ENCODE peak calls at places on chromosomes 4 and X, in four cellular contexts. One of them, this sample, is unnamed.

GRCh38 chrX:71143508-71143907 is 1.1 kb upstream of the NLGN3 start:
- DNase-seq in psoas muscle: no peak
- DNase-seq in lung: no peak
- DNase-seq in H1: no peak
- DNase-seq in this sample: peak

GRCh38 chr4:145679991-145680455 is at the start of gene C4orf51:
- DNase-seq in psoas muscle: no peak
- DNase-seq in lung: peak
- DNase-seq in H1: no peak
- DNase-seq in this sample: peak

GRCh38 chr4:15702941-15703403 is at the start of gene BST1:
- DNase-seq in lung: peak
- DNase-seq in psoas muscle: peak
- DNase-seq in H1: no peak
- DNase-seq in this sample: peak

GRCh38 chr4:123046096-123046495 is 123.7 kb upstream of the NUDT6 start:
- DNase-seq in lung: no peak
- DNase-seq in H1: no peak
- DNase-seq in psoas muscle: no peak
- DNase-seq in this sample: no peak

GRCh38 chr4:41287005-41287404 is 30.3 kb downstream of the UCHL1 start:
- DNase-seq in psoas muscle: no peak
- DNase-seq in H1: no peak
- DNase-seq in lung: no peak
- DNase-seq in this sample: peak

GRCh38 chr4:71449878-71450277 is 111.1 kb downstream of the SLC4A4 start:
- DNase-seq in lung: no peak
- DNase-seq in psoas muscle: no peak
- DNase-seq in H1: no peak
- DNase-seq in this sample: no peak

GRCh38 chrX:2894885-2895292 is 34.2 kb downstream of the ARSD start:
- DNase-seq in psoas muscle: no peak
- DNase-seq in H1: no peak
- DNase-seq in lung: peak
- DNase-seq in this sample: peak

GRCh38 chrX:119292445-119292844 is 56.4 kb downstream of the PGRMC1 start:
- DNase-seq in psoas muscle: no peak
- DNase-seq in H1: no peak
- DNase-seq in lung: no peak
- DNase-seq in this sample: peak

GRCh38 chr4:107801766-107802211 is 22.9 kb upstream of the SGMS2 start:
- DNase-seq in lung: peak
- DNase-seq in H1: no peak
- DNase-seq in psoas muscle: no peak
- DNase-seq in this sample: no peak

GRCh38 chr4:85968945-85969830 is 390.7 kb downstream of the MAPK10 start:
- DNase-seq in H1: no peak
- DNase-seq in lung: no peak
- DNase-seq in psoas muscle: no peak
- DNase-seq in this sample: peak

GRCh38 chr4:162931257-162931648 is 235.4 kb downstream of the NAF1 start:
- DNase-seq in psoas muscle: no peak
- DNase-seq in lung: no peak
- DNase-seq in H1: no peak
- DNase-seq in this sample: no peak

GRCh38 chr4:7778524-7779193 is 161.0 kb downstream of the AFAP1 start:
- DNase-seq in lung: no peak
- DNase-seq in H1: no peak
- DNase-seq in psoas muscle: no peak
- DNase-seq in this sample: peak

GRCh38 chr4:147578057-147578476 is 39.1 kb upstream of the TMEM184C start:
- DNase-seq in H1: no peak
- DNase-seq in psoas muscle: no peak
- DNase-seq in lung: no peak
- DNase-seq in this sample: peak

GRCh38 chrX:20372533-20372932 is 105.8 kb upstream of the RPS6KA3 start:
- DNase-seq in psoas muscle: no peak
- DNase-seq in lung: no peak
- DNase-seq in H1: no peak
- DNase-seq in this sample: peak

GRCh38 chrX:43573441-43574015 is 82.6 kb upstream of the MAOA start:
- DNase-seq in lung: no peak
- DNase-seq in psoas muscle: no peak
- DNase-seq in H1: no peak
- DNase-seq in this sample: peak

GRCh38 chr4:16897351-16897750 is 1.1 kb downstream of the LDB2 start:
- DNase-seq in psoas muscle: no peak
- DNase-seq in lung: no peak
- DNase-seq in H1: no peak
- DNase-seq in this sample: peak

GRCh38 chr4:66357316-66357715 is 687.0 kb upstream of the EPHA5 start:
- DNase-seq in H1: no peak
- DNase-seq in psoas muscle: no peak
- DNase-seq in lung: no peak
- DNase-seq in this sample: peak

GRCh38 chr4:94571301-94571700 is 119.6 kb downstream of the PDLIM5 start:
- DNase-seq in psoas muscle: no peak
- DNase-seq in lung: no peak
- DNase-seq in H1: no peak
- DNase-seq in this sample: no peak

GRCh38 chrX:149494844-149495565 is 10.1 kb downstream of the IDS start:
- DNase-seq in H1: no peak
- DNase-seq in lung: peak
- DNase-seq in psoas muscle: no peak
- DNase-seq in this sample: peak

GRCh38 chrX:10186355-10186754 is 29.6 kb downstream of the CLCN4 start:
- DNase-seq in lung: no peak
- DNase-seq in psoas muscle: peak
- DNase-seq in H1: no peak
- DNase-seq in this sample: no peak

GRCh38 chrX:79592259-79592658 is 225.1 kb upstream of the ITM2A start:
- DNase-seq in psoas muscle: no peak
- DNase-seq in lung: no peak
- DNase-seq in H1: no peak
- DNase-seq in this sample: no peak
- TF ChIP-seq CTCF in psoas muscle: no peak
- TF ChIP-seq CTCF in lung: no peak
- TF ChIP-seq CTCF in H1: no peak
- TF ChIP-seq CTCF in this sample: no peak

DNA sequence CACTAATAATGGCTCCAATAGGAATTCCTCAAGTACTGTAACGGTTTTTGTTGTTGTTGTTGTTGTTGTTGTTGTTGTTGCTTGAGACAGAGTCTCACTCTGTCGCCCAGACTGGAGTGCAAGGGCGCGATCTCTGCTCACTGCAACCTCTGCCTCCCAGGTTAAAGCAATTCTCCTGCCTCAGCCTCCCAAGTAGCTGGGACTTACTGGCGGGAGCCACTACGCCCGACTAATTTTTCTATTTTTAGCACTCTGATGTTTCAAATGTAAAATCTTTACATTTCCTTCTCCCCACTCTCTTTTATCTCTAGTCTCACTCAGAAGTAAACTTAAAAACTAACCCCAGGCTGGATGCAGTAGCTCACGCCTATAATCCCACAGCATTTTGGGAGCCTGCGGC is 8.0 kb downstream of the ANKRD17 start:
- DNase-seq in lung: no peak
- DNase-seq in psoas muscle: no peak
- DNase-seq in H1: no peak
- DNase-seq in this sample: no peak
- H3K4me3 ChIP-seq in lung: no peak
- H3K4me3 ChIP-seq in psoas muscle: no peak
- H3K4me3 ChIP-seq in H1: no peak
- H3K4me3 ChIP-seq in this sample: no peak

GRCh38 chr4:160193787-160194186 is 1090.9 kb downstream of the RAPGEF2 start:
- DNase-seq in H1: no peak
- DNase-seq in psoas muscle: no peak
- DNase-seq in lung: no peak
- DNase-seq in this sample: no peak
- TF ChIP-seq CTCF in H1: no peak
- TF ChIP-seq CTCF in psoas muscle: no peak
- TF ChIP-seq CTCF in lung: no peak
- TF ChIP-seq CTCF in this sample: no peak

DNA sequence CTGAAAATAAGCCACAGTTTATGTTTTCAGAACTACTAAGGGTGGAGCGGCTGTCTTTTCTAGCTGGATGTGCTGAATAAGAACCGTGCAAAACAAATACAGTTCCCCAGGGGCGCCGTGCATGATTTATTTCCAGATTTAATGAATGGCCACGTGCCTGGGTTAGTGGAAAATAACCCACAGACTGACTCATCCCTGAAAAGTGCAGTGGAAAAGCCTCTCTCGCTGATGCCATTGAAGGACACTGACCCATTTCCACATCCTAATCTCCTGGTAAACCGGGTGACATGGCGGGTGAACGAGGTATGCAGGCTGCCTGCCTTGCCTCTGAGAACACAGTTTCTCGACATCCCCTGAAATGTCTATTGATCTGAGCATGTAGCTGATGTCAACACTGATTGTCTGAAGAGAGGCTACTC is 77.1 kb upstream of the SCOC start:
- DNase-seq in H1: no peak
- DNase-seq in lung: peak
- DNase-seq in psoas muscle: peak
- DNase-seq in this sample: peak
- H3K4me3 ChIP-seq in H1: no peak
- H3K4me3 ChIP-seq in lung: no peak
- H3K4me3 ChIP-seq in psoas muscle: no peak
- H3K4me3 ChIP-seq in this sample: no peak

GRCh38 chr4:176784816-176785215 is 7.9 kb downstream of the VEGFC start:
- DNase-seq in lung: no peak
- DNase-seq in psoas muscle: no peak
- DNase-seq in H1: no peak
- DNase-seq in this sample: peak
- TF ChIP-seq CTCF in lung: no peak
- TF ChIP-seq CTCF in psoas muscle: no peak
- TF ChIP-seq CTCF in H1: no peak
- TF ChIP-seq CTCF in this sample: no peak

GRCh38 chr4:74433541-74434172 is 11.3 kb upstream of the AREG start:
- DNase-seq in psoas muscle: no peak
- DNase-seq in H1: no peak
- DNase-seq in lung: no peak
- DNase-seq in this sample: peak
- H3K4me3 ChIP-seq in psoas muscle: no peak
- H3K4me3 ChIP-seq in H1: no peak
- H3K4me3 ChIP-seq in lung: no peak
- H3K4me3 ChIP-seq in this sample: no peak

GRCh38 chrX:98380556-98380955 is 1496.8 kb downstream of the RPA4 start:
- DNase-seq in psoas muscle: no peak
- DNase-seq in H1: no peak
- DNase-seq in lung: no peak
- DNase-seq in this sample: no peak

GRCh38 chrX:98380106-98380505 is 1496.4 kb downstream of the RPA4 start:
- DNase-seq in H1: peak
- DNase-seq in lung: no peak
- DNase-seq in psoas muscle: no peak
- DNase-seq in this sample: no peak

DNA sequence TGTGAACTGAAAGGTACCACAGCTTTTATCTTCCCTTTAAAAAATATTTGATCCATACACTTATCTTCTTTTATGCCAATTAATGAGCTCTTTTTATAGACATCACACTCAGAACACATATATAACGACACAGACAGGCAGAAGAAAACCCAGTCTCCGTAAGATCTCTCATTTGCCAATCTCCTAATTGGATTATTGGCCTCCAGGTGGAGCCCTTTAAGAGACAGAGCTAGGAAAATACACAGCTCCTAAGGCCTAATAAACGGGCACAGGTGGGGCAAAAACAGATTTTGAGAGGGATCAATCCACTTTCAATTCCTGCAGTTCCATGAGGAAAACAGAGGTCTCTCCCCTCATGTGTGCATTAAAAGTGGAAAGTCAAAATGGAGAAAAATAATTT is 1495.4 kb downstream of the RPA4 start:
- DNase-seq in H1: no peak
- DNase-seq in lung: no peak
- DNase-seq in psoas muscle: no peak
- DNase-seq in this sample: no peak
- TF ChIP-seq CTCF in H1: no peak
- TF ChIP-seq CTCF in lung: no peak
- TF ChIP-seq CTCF in psoas muscle: no peak
- TF ChIP-seq CTCF in this sample: no peak

GRCh38 chrX:153500676-153501280 is 6.0 kb downstream of the BGN start:
- DNase-seq in lung: no peak
- DNase-seq in psoas muscle: no peak
- DNase-seq in H1: no peak
- DNase-seq in this sample: no peak

GRCh38 chrX:153499876-153500275 is 5.1 kb downstream of the BGN start:
- DNase-seq in H1: no peak
- DNase-seq in psoas muscle: peak
- DNase-seq in lung: no peak
- DNase-seq in this sample: no peak

GRCh38 chrX:153502796-153503195 is 8.0 kb downstream of the BGN start:
- DNase-seq in lung: no peak
- DNase-seq in psoas muscle: no peak
- DNase-seq in H1: no peak
- DNase-seq in this sample: no peak

GRCh38 chrX:153502131-153502530 is 7.4 kb downstream of the BGN start:
- DNase-seq in psoas muscle: no peak
- DNase-seq in H1: no peak
- DNase-seq in lung: no peak
- DNase-seq in this sample: no peak

DNA sequence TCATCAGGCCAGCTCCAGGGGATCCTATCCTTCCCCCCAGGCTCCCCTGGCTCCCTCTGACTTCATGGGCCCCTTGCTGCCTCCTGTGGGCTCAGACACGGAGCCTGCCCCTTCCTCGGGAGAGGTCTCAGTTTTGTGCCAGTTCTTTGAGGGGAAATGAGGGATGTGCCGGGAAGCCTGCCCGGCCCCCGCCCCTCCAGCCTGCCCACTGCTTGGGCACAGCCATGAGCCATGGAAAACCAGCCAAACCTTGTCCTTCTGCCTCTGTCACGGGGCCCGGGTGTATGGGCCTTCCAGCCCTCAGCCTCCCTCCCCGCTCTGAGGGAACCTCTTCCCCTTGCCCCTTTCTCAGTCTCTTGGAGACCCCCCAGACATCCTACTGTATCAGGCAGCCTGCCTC is 6.8 kb downstream of the BGN start:
- DNase-seq in psoas muscle: no peak
- DNase-seq in lung: no peak
- DNase-seq in H1: no peak
- DNase-seq in this sample: no peak
- H3K4me3 ChIP-seq in psoas muscle: no peak
- H3K4me3 ChIP-seq in lung: no peak
- H3K4me3 ChIP-seq in H1: no peak
- H3K4me3 ChIP-seq in this sample: no peak

GRCh38 chr4:781493-782216 is 44.3 kb downstream of the CPLX1 start:
- DNase-seq in lung: peak
- DNase-seq in H1: peak
- DNase-seq in psoas muscle: peak
- DNase-seq in this sample: peak

GRCh38 chr4:779555-779954 is 46.4 kb downstream of the CPLX1 start:
- DNase-seq in H1: no peak
- DNase-seq in lung: no peak
- DNase-seq in psoas muscle: peak
- DNase-seq in this sample: no peak

GRCh38 chr4:783133-783541 is 42.8 kb downstream of the CPLX1 start:
- DNase-seq in H1: no peak
- DNase-seq in psoas muscle: peak
- DNase-seq in lung: no peak
- DNase-seq in this sample: no peak

GRCh38 chr4:777520-778262 is 48.2 kb downstream of the CPLX1 start:
- DNase-seq in H1: no peak
- DNase-seq in lung: no peak
- DNase-seq in psoas muscle: peak
- DNase-seq in this sample: no peak

GRCh38 chr4:780730-781492 is 45.0 kb downstream of the CPLX1 start:
- DNase-seq in lung: no peak
- DNase-seq in psoas muscle: peak
- DNase-seq in H1: no peak
- DNase-seq in this sample: no peak
- TF ChIP-seq CTCF in lung: no peak
- TF ChIP-seq CTCF in psoas muscle: no peak
- TF ChIP-seq CTCF in H1: no peak
- TF ChIP-seq CTCF in this sample: no peak